ENCODE peak calls at places on chromosome X, in six cellular contexts. One of them, this sample, is unnamed.

GRCh38 chrX:31590581-31591113 is 518.8 kb upstream of the FTHL17 start:
- DNase-seq in left ventricle myocardium inferior: no peak
- DNase-seq in IMR-90: peak
- DNase-seq in MM.1S: no peak
- DNase-seq in coronary artery: no peak
- DNase-seq in right atrium auricular region: no peak
- DNase-seq in this sample: no peak

GRCh38 chrX:21986596-21986995 is 45.5 kb upstream of the PHEX start:
- DNase-seq in IMR-90: peak
- DNase-seq in left ventricle myocardium inferior: no peak
- DNase-seq in MM.1S: no peak
- DNase-seq in right atrium auricular region: no peak
- DNase-seq in coronary artery: no peak
- DNase-seq in this sample: no peak

GRCh38 chrX:7202206-7202605 is 54.3 kb upstream of the PUDP start:
- DNase-seq in coronary artery: no peak
- DNase-seq in right atrium auricular region: no peak
- DNase-seq in left ventricle myocardium inferior: no peak
- DNase-seq in IMR-90: no peak
- DNase-seq in MM.1S: no peak
- DNase-seq in this sample: no peak

GRCh38 chrX:25034889-25035288 is 19.1 kb upstream of the ARX start:
- DNase-seq in right atrium auricular region: no peak
- DNase-seq in IMR-90: no peak
- DNase-seq in left ventricle myocardium inferior: no peak
- DNase-seq in MM.1S: no peak
- DNase-seq in coronary artery: no peak
- DNase-seq in this sample: no peak

GRCh38 chrX:46791927-46792825 is 33.3 kb upstream of the SLC9A7 start:
- DNase-seq in MM.1S: no peak
- DNase-seq in right atrium auricular region: no peak
- DNase-seq in coronary artery: no peak
- DNase-seq in left ventricle myocardium inferior: no peak
- DNase-seq in IMR-90: peak
- DNase-seq in this sample: peak

GRCh38 chrX:134909258-134909657 is 81.5 kb upstream of the SMIM10 start:
- DNase-seq in left ventricle myocardium inferior: no peak
- DNase-seq in coronary artery: no peak
- DNase-seq in MM.1S: no peak
- DNase-seq in right atrium auricular region: no peak
- DNase-seq in IMR-90: no peak
- DNase-seq in this sample: no peak

GRCh38 chrX:96792047-96792446 is 91.7 kb upstream of the RPA4 start:
- DNase-seq in coronary artery: no peak
- DNase-seq in IMR-90: no peak
- DNase-seq in right atrium auricular region: no peak
- DNase-seq in left ventricle myocardium inferior: no peak
- DNase-seq in MM.1S: no peak
- DNase-seq in this sample: no peak

GRCh38 chrX:107758231-107758766 is 17.3 kb downstream of the TSC22D3 start:
- DNase-seq in left ventricle myocardium inferior: no peak
- DNase-seq in IMR-90: no peak
- DNase-seq in MM.1S: no peak
- DNase-seq in right atrium auricular region: no peak
- DNase-seq in coronary artery: no peak
- DNase-seq in this sample: no peak

GRCh38 chrX:75038925-75039324 is 113.7 kb upstream of the NEXMIF start:
- DNase-seq in right atrium auricular region: no peak
- DNase-seq in left ventricle myocardium inferior: no peak
- DNase-seq in coronary artery: no peak
- DNase-seq in MM.1S: no peak
- DNase-seq in IMR-90: peak
- DNase-seq in this sample: peak

GRCh38 chrX:7372843-7373525 is 225.0 kb upstream of the PUDP start:
- DNase-seq in coronary artery: no peak
- DNase-seq in MM.1S: no peak
- DNase-seq in IMR-90: peak
- DNase-seq in right atrium auricular region: no peak
- DNase-seq in left ventricle myocardium inferior: no peak
- DNase-seq in this sample: no peak

GRCh38 chrX:35098419-35098818 is 155.8 kb downstream of the FAM47B start:
- DNase-seq in coronary artery: no peak
- DNase-seq in right atrium auricular region: no peak
- DNase-seq in IMR-90: no peak
- DNase-seq in left ventricle myocardium inferior: no peak
- DNase-seq in MM.1S: no peak
- DNase-seq in this sample: no peak

GRCh38 chrX:12946838-12947544 is 27.9 kb upstream of the TMSB4X start:
- DNase-seq in MM.1S: peak
- DNase-seq in IMR-90: peak
- DNase-seq in right atrium auricular region: peak
- DNase-seq in left ventricle myocardium inferior: peak
- DNase-seq in coronary artery: no peak
- DNase-seq in this sample: peak

GRCh38 chrX:142804085-142804484 is 221.6 kb upstream of the SPANXN4 start:
- DNase-seq in IMR-90: no peak
- DNase-seq in left ventricle myocardium inferior: no peak
- DNase-seq in coronary artery: no peak
- DNase-seq in right atrium auricular region: no peak
- DNase-seq in MM.1S: no peak
- DNase-seq in this sample: peak

GRCh38 chrX:25003066-25003849 is 12.5 kb downstream of the ARX start:
- DNase-seq in coronary artery: no peak
- DNase-seq in MM.1S: no peak
- DNase-seq in right atrium auricular region: no peak
- DNase-seq in IMR-90: no peak
- DNase-seq in left ventricle myocardium inferior: no peak
- DNase-seq in this sample: peak

GRCh38 chrX:23811135-23811781 is 28.3 kb downstream of the SAT1 start:
- DNase-seq in right atrium auricular region: no peak
- DNase-seq in left ventricle myocardium inferior: no peak
- DNase-seq in IMR-90: no peak
- DNase-seq in coronary artery: no peak
- DNase-seq in MM.1S: no peak
- DNase-seq in this sample: no peak

GRCh38 chrX:53356186-53356585 is 66.3 kb downstream of the SMC1A start:
- DNase-seq in right atrium auricular region: no peak
- DNase-seq in IMR-90: no peak
- DNase-seq in MM.1S: no peak
- DNase-seq in coronary artery: no peak
- DNase-seq in left ventricle myocardium inferior: no peak
- DNase-seq in this sample: peak

GRCh38 chrX:19956923-19957322 is 33.9 kb downstream of the BCLAF3 start:
- DNase-seq in IMR-90: no peak
- DNase-seq in left ventricle myocardium inferior: peak
- DNase-seq in right atrium auricular region: no peak
- DNase-seq in MM.1S: no peak
- DNase-seq in coronary artery: no peak
- DNase-seq in this sample: no peak

GRCh38 chrX:12013220-12013619 is 125.1 kb upstream of the FRMPD4 start:
- DNase-seq in MM.1S: no peak
- DNase-seq in left ventricle myocardium inferior: no peak
- DNase-seq in coronary artery: no peak
- DNase-seq in right atrium auricular region: no peak
- DNase-seq in IMR-90: peak
- DNase-seq in this sample: no peak

GRCh38 chrX:64885850-64886249 is 90.4 kb downstream of the ZC4H2 start:
- DNase-seq in right atrium auricular region: no peak
- DNase-seq in left ventricle myocardium inferior: no peak
- DNase-seq in MM.1S: no peak
- DNase-seq in coronary artery: no peak
- DNase-seq in IMR-90: no peak
- DNase-seq in this sample: peak

GRCh38 chrX:123756320-123756719 is 23.5 kb upstream of the THOC2 start:
- DNase-seq in IMR-90: peak
- DNase-seq in left ventricle myocardium inferior: no peak
- DNase-seq in coronary artery: no peak
- DNase-seq in right atrium auricular region: no peak
- DNase-seq in MM.1S: no peak
- DNase-seq in this sample: no peak

GRCh38 chrX:119008122-119008744 is 33.8 kb downstream of the LONRF3 start:
- DNase-seq in MM.1S: peak
- DNase-seq in right atrium auricular region: no peak
- DNase-seq in left ventricle myocardium inferior: no peak
- DNase-seq in IMR-90: peak
- DNase-seq in coronary artery: no peak
- DNase-seq in this sample: peak

GRCh38 chrX:48983081-48983480 is 11.4 kb upstream of the KCND1 start:
- DNase-seq in MM.1S: no peak
- DNase-seq in IMR-90: no peak
- DNase-seq in coronary artery: no peak
- DNase-seq in left ventricle myocardium inferior: no peak
- DNase-seq in right atrium auricular region: no peak
- DNase-seq in this sample: no peak

GRCh38 chrX:101287402-101287801 is 3.7 kb downstream of the TAF7L start:
- DNase-seq in coronary artery: no peak
- DNase-seq in left ventricle myocardium inferior: no peak
- DNase-seq in IMR-90: peak
- DNase-seq in MM.1S: peak
- DNase-seq in right atrium auricular region: no peak
- DNase-seq in this sample: peak

GRCh38 chrX:15497865-15498264 is 2.7 kb upstream of the BMX start:
- DNase-seq in IMR-90: peak
- DNase-seq in coronary artery: no peak
- DNase-seq in left ventricle myocardium inferior: peak
- DNase-seq in MM.1S: peak
- DNase-seq in right atrium auricular region: no peak
- DNase-seq in this sample: peak

GRCh38 chrX:19721726-19722370 is 165.6 kb downstream of the SH3KBP1 start:
- DNase-seq in coronary artery: no peak
- DNase-seq in MM.1S: no peak
- DNase-seq in left ventricle myocardium inferior: peak
- DNase-seq in IMR-90: no peak
- DNase-seq in right atrium auricular region: no peak
- DNase-seq in this sample: no peak

GRCh38 chrX:71292669-71293379 is 8.7 kb upstream of the ITGB1BP2 start:
- DNase-seq in coronary artery: no peak
- DNase-seq in IMR-90: peak
- DNase-seq in right atrium auricular region: no peak
- DNase-seq in MM.1S: no peak
- DNase-seq in left ventricle myocardium inferior: no peak
- DNase-seq in this sample: no peak

DNA sequence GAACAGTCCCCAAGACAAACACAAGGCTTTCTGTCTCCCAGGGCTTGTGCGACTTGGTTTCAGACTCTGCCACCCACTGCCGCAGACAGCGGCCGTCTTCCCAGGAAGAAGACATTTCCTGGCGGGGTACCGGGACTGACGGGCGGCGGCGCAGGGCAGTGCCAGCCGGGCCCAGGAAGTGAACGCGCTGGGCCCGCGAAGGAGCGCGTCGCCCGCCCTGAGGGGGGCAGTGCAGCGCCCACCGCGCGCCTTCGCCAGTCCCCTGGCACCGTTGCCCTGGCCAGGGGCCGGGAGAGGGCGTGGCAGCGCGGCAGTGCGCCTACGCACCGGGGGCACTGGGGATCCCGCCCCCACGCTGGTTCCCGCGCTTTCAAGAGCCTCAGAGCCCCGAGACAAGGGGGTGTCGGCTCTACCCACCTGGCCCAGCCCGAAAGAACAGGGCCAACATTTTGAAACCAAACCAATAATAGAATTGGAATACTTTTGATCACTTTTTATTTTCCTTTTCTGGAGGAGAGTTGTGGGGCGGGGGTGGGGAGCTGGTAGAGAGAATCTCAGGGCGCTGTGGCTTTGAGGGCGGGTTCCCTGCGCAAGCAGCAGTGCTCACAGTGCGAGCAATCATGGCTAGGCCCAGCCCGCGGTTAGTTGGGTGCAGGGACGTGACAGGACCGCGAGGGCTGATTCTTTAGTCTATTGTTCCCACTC is 23.6 kb upstream of the APLN start:
- DNase-seq in left ventricle myocardium inferior: peak
- DNase-seq in coronary artery: peak
- DNase-seq in MM.1S: peak
- DNase-seq in IMR-90: no peak
- DNase-seq in right atrium auricular region: no peak
- DNase-seq in this sample: peak
- TF ChIP-seq CTCF in left ventricle myocardium inferior: peak
- TF ChIP-seq CTCF in coronary artery: no peak
- TF ChIP-seq CTCF in MM.1S: peak
- TF ChIP-seq CTCF in IMR-90: no peak
- TF ChIP-seq CTCF in right atrium auricular region: no peak
- TF ChIP-seq CTCF in this sample: peak

GRCh38 chrX:150574824-150575409 is 6.5 kb downstream of the MTM1 start:
- DNase-seq in left ventricle myocardium inferior: no peak
- DNase-seq in right atrium auricular region: no peak
- DNase-seq in IMR-90: no peak
- DNase-seq in coronary artery: no peak
- DNase-seq in MM.1S: peak
- DNase-seq in this sample: peak
- H3K4me3 ChIP-seq in left ventricle myocardium inferior: no peak
- H3K4me3 ChIP-seq in right atrium auricular region: no peak
- H3K4me3 ChIP-seq in IMR-90: no peak
- H3K4me3 ChIP-seq in coronary artery: no peak
- H3K4me3 ChIP-seq in MM.1S: peak
- H3K4me3 ChIP-seq in this sample: peak

DNA sequence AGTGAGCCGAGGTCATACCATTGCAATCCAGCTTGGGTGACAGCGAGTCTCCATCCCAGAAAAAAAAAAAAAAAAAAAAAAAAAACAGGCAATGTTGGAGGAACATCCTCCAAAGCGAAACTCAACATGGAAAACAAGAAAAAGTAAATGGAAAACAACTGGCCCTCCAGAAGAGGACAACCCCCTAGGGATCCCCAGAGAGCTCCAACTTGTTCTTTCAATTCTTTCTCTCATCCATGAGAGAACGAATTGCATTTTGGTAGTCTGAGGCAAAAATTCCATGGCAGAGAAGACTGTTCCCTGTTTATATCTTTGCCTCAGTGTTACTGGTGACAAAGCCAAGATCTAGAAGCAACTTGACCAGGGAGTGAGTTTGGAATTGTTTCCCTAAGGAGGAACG is 49.8 kb downstream of the OPHN1 start:
- DNase-seq in coronary artery: no peak
- DNase-seq in right atrium auricular region: no peak
- DNase-seq in IMR-90: no peak
- DNase-seq in MM.1S: no peak
- DNase-seq in left ventricle myocardium inferior: no peak
- DNase-seq in this sample: no peak
- TF ChIP-seq CTCF in coronary artery: no peak
- TF ChIP-seq CTCF in right atrium auricular region: no peak
- TF ChIP-seq CTCF in IMR-90: no peak
- TF ChIP-seq CTCF in MM.1S: no peak
- TF ChIP-seq CTCF in left ventricle myocardium inferior: no peak
- TF ChIP-seq CTCF in this sample: no peak

DNA sequence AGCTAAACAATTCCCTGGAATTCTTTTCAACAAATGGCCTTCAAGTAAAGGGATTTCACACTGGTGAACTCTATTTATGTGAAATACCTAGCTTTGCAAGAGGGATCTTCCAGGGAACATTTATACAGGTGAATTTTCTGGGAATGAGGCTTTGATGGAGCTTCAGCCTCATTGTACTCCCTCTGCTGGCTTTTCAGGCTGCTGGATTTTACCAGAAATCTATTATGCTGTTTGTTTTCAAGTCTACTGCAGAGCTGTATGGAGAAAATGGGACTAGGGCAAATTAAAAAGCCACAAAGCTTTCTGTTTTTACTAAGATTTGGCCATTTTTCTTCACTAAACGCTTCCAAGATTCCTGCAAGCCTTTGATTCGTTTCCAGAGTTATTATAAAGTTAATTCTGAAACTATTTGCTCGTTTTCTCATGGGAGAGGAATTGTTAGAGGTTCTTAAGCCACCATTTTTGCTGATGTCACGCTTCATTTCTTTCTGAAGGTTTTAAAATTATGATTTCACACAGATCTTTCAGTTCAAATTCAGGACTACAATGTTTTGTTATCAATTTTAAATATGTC is 31.6 kb downstream of the KDM6A start:
- DNase-seq in left ventricle myocardium inferior: no peak
- DNase-seq in coronary artery: no peak
- DNase-seq in IMR-90: no peak
- DNase-seq in MM.1S: no peak
- DNase-seq in right atrium auricular region: no peak
- DNase-seq in this sample: no peak
- H3K4me3 ChIP-seq in left ventricle myocardium inferior: no peak
- H3K4me3 ChIP-seq in coronary artery: no peak
- H3K4me3 ChIP-seq in IMR-90: no peak
- H3K4me3 ChIP-seq in MM.1S: no peak
- H3K4me3 ChIP-seq in right atrium auricular region: no peak
- H3K4me3 ChIP-seq in this sample: peak